ENCODE peak calls at places on chromosomes 1 and 21, in five cellular contexts. K is uterus, J is fibroblast of pulmonary artery, Y is kidney epithelial cell, F is astrocyte. D is an unnamed sample.

GRCh38 chr1:58570817-58571216 is 6.2 kb downstream of the TACSTD2 start:
- DNase-seq in K (no peak), J (no peak), Y (no peak), F (no peak), D (no peak)

GRCh38 chr1:200917291-200917817 is 22.7 kb downstream of the INAVA start:
- DNase-seq in K (no peak), J (no peak), Y (no peak), F (no peak), D (no peak)

GRCh38 chr1:96358057-96358456 is 363.5 kb upstream of the PTBP2 start:
- DNase-seq in K (no peak), J (no peak), Y (no peak), F (no peak), D (no peak)

GRCh38 chr1:47449702-47450552 is 12.1 kb downstream of the FOXD2 start:
- DNase-seq in K (no peak), J (no peak), Y (no peak), F (no peak), D (no peak)

GRCh38 chr1:97875996-97876395 is 44.8 kb downstream of the DPYD start:
- DNase-seq in K (no peak), J (peak), Y (no peak), F (peak), D (no peak)

GRCh38 chr1:57623039-57623790 is 199.4 kb upstream of the DAB1 start:
- DNase-seq in K (no peak), J (peak), Y (no peak), F (no peak), D (no peak)

GRCh38 chr21:36917487-36918158 is 48.8 kb downstream of the HLCS start:
- DNase-seq in K (no peak), J (peak), Y (no peak), F (peak), D (no peak)

GRCh38 chr1:180881806-180882509 is 30.7 kb upstream of the KIAA1614 start:
- DNase-seq in K (no peak), J (peak), Y (peak), F (peak), D (no peak)

GRCh38 chr1:65069186-65069585 is 78.8 kb upstream of the AK4 start:
- DNase-seq in K (no peak), J (no peak), Y (no peak), F (no peak), D (no peak)

GRCh38 chr1:174367892-174368291 is 79.9 kb upstream of the GPR52 start:
- DNase-seq in K (no peak), J (no peak), Y (no peak), F (no peak), D (no peak)

GRCh38 chr1:171999756-172000155 is 158.5 kb downstream of the DNM3 start:
- DNase-seq in K (no peak), J (no peak), Y (no peak), F (peak), D (no peak)

GRCh38 chr1:13697738-13698137 is 2.2 kb upstream of the PRDM2 start:
- DNase-seq in K (no peak), J (no peak), Y (no peak), F (no peak), D (no peak)
- TF ChIP-seq CTCF in K (no peak), J (no peak), Y (no peak), F (no peak), D (no peak)

GRCh38 chr1:99851850-99852454 is 1.8 kb downstream of the AGL start:
- DNase-seq in K (no peak), J (no peak), Y (no peak), F (no peak), D (no peak)
- H3K4me3 ChIP-seq in K (no peak), J (no peak), Y (no peak), F (no peak), D (no peak)

GRCh38 chr1:78275906-78276690 is 214.7 kb upstream of the PTGFR start:
- DNase-seq in K (no peak), J (peak), Y (no peak), F (peak), D (no peak)
- TF ChIP-seq CTCF in K (no peak), J (peak), Y (no peak), F (no peak), D (no peak)

DNA sequence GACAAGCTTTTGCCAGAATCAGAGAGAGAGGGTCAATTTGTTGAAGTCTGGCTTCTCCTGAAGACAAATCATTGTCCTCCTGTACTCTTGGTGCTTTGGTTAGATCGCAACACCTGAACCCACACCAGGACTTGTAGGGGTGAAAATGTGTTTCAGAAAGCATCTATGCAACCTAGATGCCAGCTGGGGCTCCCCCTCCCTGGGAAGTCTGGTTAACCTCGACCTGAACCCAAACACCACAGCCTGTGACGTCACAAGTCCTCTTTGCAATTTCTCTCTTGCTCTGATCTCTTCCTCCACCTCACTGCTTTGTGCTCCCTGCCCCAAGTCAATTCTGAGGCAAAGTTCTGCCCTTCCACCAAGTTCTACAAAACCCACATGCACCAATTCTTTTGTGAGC is 42.8 kb upstream of the USP24 start:
- DNase-seq in K (no peak), J (no peak), Y (no peak), F (no peak), D (no peak)
- H3K4me3 ChIP-seq in K (no peak), J (no peak), Y (no peak), F (no peak), D (no peak)

DNA sequence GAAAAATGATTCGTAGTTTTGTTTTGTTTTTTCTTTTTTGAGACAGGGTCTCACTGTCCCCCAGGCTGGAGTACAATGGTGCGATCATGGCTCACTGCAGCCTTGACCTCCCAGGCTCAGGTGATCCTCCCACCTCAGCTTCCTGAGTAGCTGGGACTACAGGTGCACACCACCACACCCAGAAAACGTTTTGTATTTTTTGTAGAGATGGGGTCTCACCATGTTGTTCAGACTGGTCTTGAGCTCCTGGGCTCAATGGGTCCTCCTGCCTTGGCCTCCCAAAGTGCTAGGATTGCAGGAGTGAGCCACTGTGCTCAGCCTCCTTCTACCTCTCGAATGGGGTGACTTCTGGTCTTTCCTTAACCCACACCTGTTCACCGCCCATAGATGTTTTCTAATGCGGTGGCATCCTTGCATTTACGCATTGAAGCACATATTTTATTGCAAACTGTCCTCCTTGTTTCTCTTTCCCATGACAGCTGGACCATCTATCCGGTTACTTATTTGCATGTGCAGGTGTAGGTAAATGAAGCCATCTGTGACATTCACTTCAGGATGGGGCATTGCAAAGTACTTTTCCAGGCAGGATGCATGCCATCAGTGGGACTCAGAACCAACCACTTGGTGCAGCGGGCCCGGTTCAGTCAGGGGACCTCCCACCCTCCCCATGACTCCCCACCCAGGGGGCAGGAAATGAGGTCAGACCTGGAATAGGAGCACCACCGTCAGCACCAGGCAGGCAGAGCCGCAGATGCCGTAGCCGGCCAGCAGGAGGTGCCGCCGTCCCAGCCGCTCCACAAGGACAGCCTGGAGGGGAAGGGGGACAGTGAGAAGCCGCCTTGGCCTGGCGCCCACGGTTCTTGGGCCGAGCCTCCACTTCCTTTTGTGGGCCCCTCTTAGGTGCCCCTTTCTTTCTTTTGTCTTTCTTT is 16.5 kb downstream of the SLC2A7 start:
- DNase-seq in K (no peak), J (peak), Y (no peak), F (no peak), D (no peak)
- TF ChIP-seq CTCF in K (peak), J (peak), Y (peak), F (no peak), D (peak)

DNA sequence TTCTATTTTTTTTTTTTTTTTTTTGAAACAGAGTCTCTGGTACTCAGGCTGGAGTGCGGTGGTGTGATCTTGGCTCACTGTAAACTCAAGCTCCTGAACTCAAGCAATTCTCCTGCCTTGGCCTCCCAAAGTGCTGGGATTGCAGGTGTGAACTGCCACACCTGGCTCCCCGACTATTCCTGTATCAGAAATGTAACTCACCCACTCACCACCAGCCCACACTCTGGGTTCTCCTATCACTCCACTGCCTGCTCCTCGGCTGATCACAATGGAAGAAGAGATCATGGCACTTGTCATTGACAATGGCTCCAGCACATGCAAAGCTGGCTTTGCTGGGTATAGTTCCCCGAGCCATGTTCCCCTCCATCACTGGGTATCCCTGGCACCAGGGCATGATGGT is 15.9 kb downstream of the RABIF start:
- DNase-seq in K (no peak), J (no peak), Y (no peak), F (no peak), D (no peak)
- H3K4me3 ChIP-seq in K (no peak), J (no peak), Y (no peak), F (no peak), D (no peak)

GRCh38 chr1:36208978-36209708 is 15.1 kb upstream of the THRAP3 start:
- DNase-seq in K (no peak), J (peak), Y (no peak), F (no peak), D (no peak)
- TF ChIP-seq CTCF in K (no peak), J (no peak), Y (no peak), F (no peak), D (no peak)

GRCh38 chr1:204763773-204764427 is 78.4 kb upstream of the LRRN2 start:
- DNase-seq in K (peak), J (peak), Y (peak), F (peak), D (peak)
- H3K4me3 ChIP-seq in K (no peak), J (no peak), Y (no peak), F (no peak), D (no peak)

DNA sequence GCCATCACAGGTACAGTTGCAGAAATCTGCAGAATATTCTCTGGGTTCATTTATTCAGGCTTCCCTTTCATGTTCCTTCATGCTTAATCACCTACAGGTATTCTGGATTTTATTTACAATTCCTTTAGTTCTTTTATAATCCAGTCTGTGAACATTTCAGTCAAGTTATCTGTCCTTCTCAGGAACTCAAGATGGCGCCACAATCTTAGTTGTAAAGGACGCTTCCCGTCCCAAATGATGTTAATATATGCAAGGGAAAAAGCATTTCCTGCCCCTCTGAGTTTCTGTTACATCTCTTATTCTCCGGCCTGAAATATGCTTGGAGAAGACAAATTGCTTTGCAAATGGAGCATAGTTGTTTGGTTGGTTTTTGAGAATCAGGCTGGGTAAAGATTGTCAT is 19.3 kb downstream of the F3 start:
- DNase-seq in K (peak), J (peak), Y (no peak), F (no peak), D (no peak)
- TF ChIP-seq CTCF in K (peak), J (peak), Y (peak), F (peak), D (peak)

GRCh38 chr1:66929289-66929688 is 4.5 kb downstream of the MIER1 start:
- DNase-seq in K (no peak), J (no peak), Y (no peak), F (no peak), D (no peak)
- H3K4me3 ChIP-seq in K (peak), J (peak), Y (no peak), F (peak), D (peak)

D was measured in AG04449.